ENCODE peak calls at places on chromosome 9, in six cellular contexts. D is MM.1S, S is endothelial cell, P is upper lobe of left lung, V is astrocyte of the spinal cord, G is type B pancreatic cell. W is an unnamed sample.

GRCh38 chr9:136019041-136019680 is 58.0 kb upstream of the UBAC1 start:
- DNase-seq in D (no peak), S (no peak), P (peak; percentile 49), V (no peak), G (peak; percentile 53), W (no peak)

GRCh38 chr9:119961774-119962408 is 592.7 kb upstream of the BRINP1 start:
- DNase-seq in D (no peak), S (peak; percentile 80), P (peak; percentile 91), V (peak; percentile 25), G (no peak), W (peak; percentile 30)

GRCh38 chr9:115923903-115924668 is 229.5 kb upstream of the PAPPA start:
- DNase-seq in D (no peak), S (no peak), P (no peak), V (peak; percentile 89), G (no peak), W (no peak)

GRCh38 chr9:18985996-18986395 is 47.0 kb downstream of the SAXO1 start:
- DNase-seq in D (no peak), S (no peak), P (no peak), V (no peak), G (no peak), W (no peak)

GRCh38 chr9:13568851-13569618 is 289.5 kb upstream of the MPDZ start:
- DNase-seq in D (peak; percentile 9), S (peak; percentile 14), P (no peak), V (peak; percentile 26), G (no peak), W (no peak)

GRCh38 chr9:68942790-68943189 is 71.1 kb downstream of the PRKACG start:
- DNase-seq in D (no peak), S (no peak), P (no peak), V (no peak), G (no peak), W (no peak)

GRCh38 chr9:137488330-137488653 is 29.2 kb upstream of the NSMF start:
- DNase-seq in D (no peak), S (no peak), P (no peak), V (no peak), G (no peak), W (no peak)

GRCh38 chr9:16870606-16871357 is at the start of gene BNC2:
- DNase-seq in D (peak; percentile 40), S (peak; percentile 75), P (peak; percentile 91), V (peak; percentile 70), G (peak; percentile 85), W (no peak)

GRCh38 chr9:122364117-122364782 is 6.6 kb upstream of the PTGS1 start:
- DNase-seq in D (no peak), S (no peak), P (no peak), V (no peak), G (no peak), W (no peak)

GRCh38 chr9:136746621-136747020 is 1.7 kb downstream of the LCN6 start:
- DNase-seq in D (no peak), S (no peak), P (peak; percentile 71), V (no peak), G (no peak), W (no peak)

GRCh38 chr9:86005253-86005775 is 64.4 kb downstream of the NAA35 start:
- DNase-seq in D (no peak), S (no peak), P (no peak), V (no peak), G (no peak), W (no peak)

GRCh38 chr9:68861436-68861835 is 152.5 kb downstream of the PRKACG start:
- DNase-seq in D (no peak), S (no peak), P (peak; percentile 27), V (no peak), G (no peak), W (no peak)

GRCh38 chr9:36488322-36488838 is 84.3 kb upstream of the MELK start:
- DNase-seq in D (no peak), S (no peak), P (no peak), V (peak; percentile 2), G (no peak), W (no peak)

GRCh38 chr9:36980148-36980974 is 53.7 kb downstream of the PAX5 start:
- DNase-seq in D (no peak), S (no peak), P (no peak), V (no peak), G (no peak), W (peak; percentile 42)

GRCh38 chr9:135256568-135257354 is 169.3 kb downstream of the OLFM1 start:
- DNase-seq in D (no peak), S (no peak), P (no peak), V (no peak), G (no peak), W (no peak)

GRCh38 chr9:124698265-124698664 is 72.8 kb downstream of the NR6A1 start:
- DNase-seq in D (no peak), S (no peak), P (no peak), V (peak; percentile 52), G (no peak), W (no peak)

GRCh38 chr9:14185016-14185415 is 128.9 kb downstream of the NFIB start:
- DNase-seq in D (no peak), S (no peak), P (no peak), V (no peak), G (no peak), W (no peak)

GRCh38 chr9:118129541-118129940 is 425.3 kb downstream of the TLR4 start:
- DNase-seq in D (no peak), S (no peak), P (no peak), V (no peak), G (no peak), W (no peak)

GRCh38 chr9:9942764-9943424 is 669.9 kb downstream of the PTPRD start:
- DNase-seq in D (peak; percentile 74), S (peak; percentile 81), P (no peak), V (peak; percentile 76), G (peak; percentile 84), W (peak; percentile 61)

GRCh38 chr9:126320158-126320922 is 6.3 kb upstream of the MVB12B start:
- DNase-seq in D (no peak), S (no peak), P (no peak), V (no peak), G (no peak), W (no peak)

GRCh38 chr9:95615246-95615645 is 98.5 kb upstream of the PTCH1 start:
- DNase-seq in D (no peak), S (no peak), P (no peak), V (no peak), G (no peak), W (no peak)

GRCh38 chr9:32072568-32072967 is 311.9 kb upstream of the ACO1 start:
- DNase-seq in D (no peak), S (no peak), P (no peak), V (no peak), G (no peak), W (no peak)

GRCh38 chr9:32069969-32070368 is 314.5 kb upstream of the ACO1 start:
- DNase-seq in D (no peak), S (no peak), P (peak; percentile 46), V (no peak), G (no peak), W (no peak)

DNA sequence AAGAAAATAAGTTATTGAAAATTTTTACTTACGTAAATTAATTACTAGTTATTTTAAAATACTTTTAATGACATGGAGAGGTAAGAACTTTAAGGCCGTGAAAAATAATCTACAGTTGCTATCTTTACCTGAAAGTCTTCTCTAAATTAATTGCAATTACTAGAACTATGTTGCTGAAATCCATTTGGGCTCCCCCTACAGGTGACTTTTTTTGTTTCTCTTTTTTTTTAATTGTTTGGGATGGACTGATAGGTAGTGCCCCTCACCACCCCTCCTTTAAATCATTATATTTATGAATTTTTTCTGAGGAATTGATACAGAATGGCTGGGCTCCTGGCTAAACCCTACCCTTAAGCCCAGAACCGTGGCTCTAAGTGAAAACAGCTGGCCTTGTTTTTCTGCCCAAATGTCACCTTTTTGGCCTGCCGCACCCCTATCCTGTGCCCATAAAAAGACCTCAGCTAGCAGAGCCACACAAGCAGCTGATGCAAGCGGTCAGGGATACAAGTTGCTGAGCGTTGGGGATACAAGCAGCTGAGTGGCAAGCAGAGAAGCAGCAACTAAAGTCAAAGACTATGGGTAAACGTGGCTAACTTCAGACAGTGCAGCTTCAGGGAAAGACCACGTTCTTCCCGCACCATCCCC is 315.2 kb upstream of the ACO1 start:
- DNase-seq in D (peak; percentile 40), S (no peak), P (no peak), V (no peak), G (no peak), W (peak; percentile 10)
- TF ChIP-seq CTCF in D (peak; percentile 40), S (peak; percentile 66), P (no peak), V (no peak), G (peak; percentile 61), W (peak; percentile 40)

GRCh38 chr9:5264219-5264595 is 33.0 kb downstream of the INSL4 start:
- DNase-seq in D (peak; percentile 27), S (no peak), P (no peak), V (no peak), G (no peak), W (no peak)

GRCh38 chr9:5263568-5264218 is 32.5 kb downstream of the INSL4 start:
- DNase-seq in D (peak; percentile 73), S (no peak), P (no peak), V (peak; percentile 9), G (no peak), W (peak; percentile 61)

GRCh38 chr9:5269249-5269715 is 35.2 kb downstream of the RLN2 start:
- DNase-seq in D (peak; percentile 78), S (no peak), P (no peak), V (peak; percentile 58), G (no peak), W (no peak)

GRCh38 chr9:5265939-5266338 is 34.7 kb downstream of the INSL4 start:
- DNase-seq in D (no peak), S (no peak), P (no peak), V (no peak), G (no peak), W (peak; percentile 15)
- TF ChIP-seq CTCF in D (peak; percentile 19), S (no peak), P (no peak), V (no peak), G (no peak), W (peak; percentile 40)

GRCh38 chr9:92176068-92176799 is 61.0 kb upstream of the SPTLC1 start:
- DNase-seq in D (no peak), S (no peak), P (no peak), V (no peak), G (no peak), W (no peak)
- TF ChIP-seq CTCF in D (no peak), S (no peak), P (no peak), V (peak; percentile 32), G (peak; percentile 18), W (peak; percentile 26)

DNA sequence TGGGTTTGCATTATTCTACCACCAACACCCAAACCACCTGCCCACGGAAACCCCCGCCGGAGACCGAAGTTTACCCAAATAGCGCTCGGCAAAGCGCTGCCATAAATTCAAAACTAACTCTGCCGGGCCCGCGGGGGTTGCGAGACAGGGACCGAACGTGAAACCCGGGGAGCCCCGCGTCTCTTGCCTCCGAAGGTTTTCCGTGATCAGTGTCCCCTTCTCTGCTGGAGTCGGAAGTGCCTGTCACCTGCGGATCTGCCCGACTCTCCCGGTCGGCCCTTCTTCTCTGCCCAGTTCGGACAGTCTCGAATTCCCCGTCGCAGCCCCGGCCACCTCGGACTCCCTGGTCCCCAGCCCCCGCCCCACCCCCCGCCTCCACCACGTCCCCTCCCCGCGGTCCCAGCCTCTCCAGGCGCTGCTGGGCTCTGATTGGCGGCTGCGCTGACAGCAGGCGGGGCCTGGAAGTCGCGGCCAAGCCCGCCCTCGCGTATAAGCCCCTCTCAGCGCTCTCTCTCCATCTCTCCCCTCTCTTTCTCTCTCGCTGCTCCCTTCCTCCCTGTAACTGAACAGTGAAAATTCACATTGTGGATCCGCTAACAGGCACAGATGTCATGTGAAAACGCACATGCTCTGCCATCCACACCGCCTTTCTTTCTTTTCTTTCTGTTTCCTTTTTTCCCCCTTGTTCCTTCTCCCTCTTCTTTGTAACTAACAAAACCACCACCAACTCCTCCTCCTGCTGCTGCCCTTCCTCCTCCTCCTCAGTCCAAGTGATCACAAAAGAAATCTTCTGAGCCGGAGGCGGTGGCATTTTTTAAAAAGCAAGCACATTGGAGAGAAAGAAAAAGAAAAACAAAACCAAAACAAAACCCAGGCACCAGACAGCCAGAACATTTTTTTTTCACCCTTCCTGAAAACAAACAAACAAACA is at the start of gene RORB:
- DNase-seq in D (peak; percentile 81), S (peak; percentile 76), P (peak; percentile 89), V (peak; percentile 62), G (peak; percentile 77), W (peak; percentile 67)
- TF ChIP-seq CTCF in D (no peak), S (no peak), P (no peak), V (no peak), G (no peak), W (no peak)